ENCODE peak calls at places on chromosomes 13 and 19, in nine cellular contexts. W, Q, Y, T, H, B, F, C and M are unnamed samples.

GRCh38 chr19:47494729-47495128 is 10.7 kb upstream of the KPTN start:
- DNase-seq in F (no peak), B (no peak), W (peak; percentile 65), H (peak; percentile 94), Q (no peak), C (no peak), Y (no peak), T (no peak), M (no peak)

GRCh38 chr13:114309806-114310410 is 4.4 kb upstream of the CHAMP1 start:
- DNase-seq in F (peak; percentile 52), W (no peak), B (no peak), T (no peak), Q (no peak), C (no peak), H (no peak), Y (no peak), M (no peak)

GRCh38 chr13:47144782-47145181 is 247.9 kb upstream of the HTR2A start:
- DNase-seq in F (no peak), T (no peak), Y (no peak), H (no peak), C (no peak), B (no peak), W (no peak), Q (no peak), M (no peak)

GRCh38 chr19:36141039-36141914 is 1.4 kb downstream of the CAPNS1 start:
- DNase-seq in F (peak; percentile 95), B (peak; percentile 83), H (peak; percentile 91), Y (peak; percentile 99), Q (peak; percentile 89), C (peak; percentile 84), T (peak; percentile 95), W (peak; percentile 94), M (peak; percentile 84)

GRCh38 chr13:20608438-20609020 is 41.6 kb downstream of the IFT88 start:
- DNase-seq in T (no peak), B (no peak), H (no peak), Q (no peak), C (no peak), F (no peak), W (no peak), Y (no peak), M (no peak)

GRCh38 chr19:55069137-55069858 is 6.3 kb upstream of the RDH13 start:
- DNase-seq in T (no peak), Q (no peak), H (no peak), Y (peak; percentile 84), F (no peak), W (peak; percentile 76), C (no peak), B (peak; percentile 70), M (no peak)

GRCh38 chr13:93621051-93621450 is 394.4 kb downstream of the GPC6 start:
- DNase-seq in H (no peak), B (no peak), C (no peak), T (no peak), W (no peak), Y (no peak), F (no peak), Q (no peak), M (no peak)

GRCh38 chr19:5006201-5006600 is 37.3 kb downstream of the KDM4B start:
- DNase-seq in T (no peak), B (no peak), Y (no peak), F (no peak), W (no peak), Q (no peak), C (no peak), H (no peak), M (no peak)

GRCh38 chr19:52028780-52029123 is 573 bp upstream of the ZNF614 start:
- DNase-seq in B (no peak), F (no peak), C (no peak), W (no peak), H (no peak), T (no peak), Y (no peak), Q (no peak), M (no peak)

GRCh38 chr13:110801044-110801443 is 87.5 kb downstream of the ING1 start:
- DNase-seq in F (no peak), T (no peak), H (no peak), Y (no peak), Q (no peak), C (no peak), B (no peak), W (no peak), M (no peak)

GRCh38 chr19:38939957-38940356 is 9.2 kb downstream of the MRPS12 start:
- DNase-seq in Y (no peak), Q (no peak), W (no peak), B (no peak), F (no peak), C (no peak), T (no peak), H (no peak), M (no peak)

GRCh38 chr13:111115051-111115840 is at the start of gene ARHGEF7:
- DNase-seq in B (no peak), Y (no peak), H (no peak), F (no peak), Q (no peak), W (no peak), C (peak; percentile 27), T (no peak), M (no peak)

GRCh38 chr13:76854894-76855293 is 31.3 kb downstream of the KCTD12 start:
- DNase-seq in Y (no peak), B (no peak), H (no peak), Q (no peak), C (no peak), W (no peak), F (no peak), T (no peak), M (no peak)

GRCh38 chr19:1384478-1385110 is 887 bp downstream of the NDUFS7 start:
- DNase-seq in Q (no peak), W (no peak), Y (no peak), T (no peak), F (no peak), C (no peak), B (no peak), H (no peak), M (no peak)

GRCh38 chr19:1382250-1382649 is 1.5 kb upstream of the NDUFS7 start:
- DNase-seq in H (no peak), F (no peak), C (no peak), W (no peak), Y (no peak), Q (no peak), B (no peak), T (no peak), M (no peak)

GRCh38 chr19:1383014-1383310 is 745 bp upstream of the NDUFS7 start:
- DNase-seq in F (no peak), C (no peak), T (no peak), H (no peak), Y (peak; percentile 37), W (no peak), B (no peak), Q (no peak), M (no peak)

GRCh38 chr19:1384085-1384462 is 367 bp downstream of the NDUFS7 start:
- DNase-seq in H (no peak), B (no peak), Q (no peak), F (no peak), C (no peak), T (no peak), W (no peak), Y (no peak), M (no peak)

DNA sequence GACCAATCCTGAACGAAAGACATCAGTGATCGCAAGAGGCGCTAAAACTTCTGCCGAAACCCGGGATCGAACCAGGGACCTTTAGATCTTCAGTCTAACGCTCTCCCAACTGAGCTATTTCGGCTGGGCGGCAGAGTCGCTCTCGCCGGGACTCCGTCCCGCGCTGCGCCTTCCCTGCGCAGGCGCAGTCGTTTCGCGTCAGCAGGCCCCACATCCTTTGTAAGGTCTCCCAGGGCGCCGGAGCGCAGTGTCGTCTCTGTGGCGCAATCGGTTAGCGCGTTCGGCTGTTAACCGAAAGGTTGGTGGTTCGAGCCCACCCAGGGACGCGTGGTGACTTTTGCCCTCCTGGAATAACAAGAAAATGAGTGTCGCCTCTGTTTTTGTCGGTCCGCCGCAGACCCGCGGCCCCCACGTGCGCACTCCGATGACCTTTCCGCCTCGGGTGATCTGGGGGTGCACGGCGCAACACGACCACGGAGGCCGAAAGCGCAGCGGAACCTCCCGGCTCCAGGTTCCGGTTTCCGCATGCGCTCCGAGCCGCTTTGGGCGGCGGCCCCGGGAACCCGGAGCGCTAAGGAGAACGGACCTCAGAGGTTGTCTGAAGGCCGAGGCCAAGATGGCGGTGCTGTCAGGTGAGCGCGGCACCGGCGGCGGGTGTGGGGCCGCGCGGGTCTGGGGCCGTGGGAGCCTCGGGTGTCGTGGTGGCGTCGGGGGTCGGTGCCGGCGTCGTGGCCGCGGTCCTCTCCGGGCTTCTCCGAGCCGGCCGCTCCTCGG is at the start of gene NDUFS7:
- DNase-seq in H (peak; percentile 92), B (peak; percentile 89), Y (peak; percentile 47), W (peak; percentile 97), Q (peak; percentile 97), F (peak; percentile 96), T (peak; percentile 93), C (peak; percentile 92), M (peak; percentile 98)
- TF ChIP-seq CTCF in H (peak; percentile 16), B (peak; percentile 73), Y (peak; percentile 12), W (no peak), Q (peak; percentile 59), F (peak; percentile 25), T (peak; percentile 13), C (peak; percentile 8), M (no peak)

GRCh38 chr19:57613941-57614743 is at the start of gene ZNF134:
- DNase-seq in Y (peak; percentile 95), B (peak; percentile 82), W (peak; percentile 91), F (peak; percentile 97), Q (peak; percentile 94), C (peak; percentile 93), H (peak; percentile 95), T (peak; percentile 93), M (peak; percentile 82)
- TF ChIP-seq CTCF in Y (no peak), B (no peak), W (no peak), F (peak; percentile 25), Q (peak; percentile 20), C (peak; percentile 31), H (peak; percentile 31), T (peak; percentile 28), M (no peak)

GRCh38 chr19:28977826-28978225 is 235.1 kb downstream of the UQCRFS1 start:
- DNase-seq in Y (no peak), C (no peak), T (no peak), H (no peak), Q (no peak), F (no peak), B (no peak), W (no peak), M (no peak)
- TF ChIP-seq CTCF in Y (no peak), C (no peak), T (no peak), H (no peak), Q (peak; percentile 70), F (no peak), B (no peak), W (no peak), M (no peak)

DNA sequence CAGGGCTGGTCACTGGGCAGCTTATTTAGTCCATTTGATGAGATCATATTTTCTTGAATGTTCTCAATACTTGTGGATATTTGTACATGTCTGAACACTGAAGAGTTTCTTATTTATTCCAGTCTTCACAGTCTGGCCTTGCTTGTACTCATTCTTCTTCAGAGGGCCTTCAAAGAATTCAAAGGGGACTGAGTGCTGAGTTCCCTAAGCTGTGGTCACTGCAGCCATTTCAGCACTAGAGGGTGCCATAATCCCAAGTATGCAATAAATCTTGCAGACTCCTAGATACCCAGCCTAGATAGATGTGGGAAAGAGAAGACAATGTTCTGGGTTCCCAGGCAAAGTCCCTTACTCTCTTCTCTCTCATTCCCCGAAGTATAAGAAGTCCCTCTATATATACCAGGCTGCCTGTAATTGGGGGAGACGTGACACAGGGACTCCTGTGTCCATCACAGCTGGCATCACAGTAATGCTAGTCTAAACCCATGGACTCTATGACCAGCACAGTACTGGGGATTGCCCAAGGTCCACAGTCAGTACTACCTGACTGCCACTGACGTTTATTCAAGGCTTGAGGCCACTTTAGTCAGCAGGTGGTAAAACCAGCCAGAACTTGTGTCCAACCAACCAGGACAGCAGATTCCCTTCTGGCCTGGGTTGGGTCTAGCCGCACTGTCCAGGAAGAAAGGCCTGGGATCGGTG is 8.9 kb upstream of the VN1R1 start:
- DNase-seq in Y (peak; percentile 28), B (no peak), H (peak; percentile 36), C (no peak), Q (no peak), F (no peak), W (no peak), T (no peak), M (no peak)
- TF ChIP-seq CTCF in Y (peak; percentile 0), B (no peak), H (peak; percentile 74), C (peak; percentile 42), Q (peak; percentile 61), F (no peak), W (peak; percentile 13), T (no peak), M (no peak)